ENCODE peak calls at places on chromosomes 12 and 14, in four cellular contexts. One of them, this sample, is unnamed.
A peak's percentile ranks its signal among the peaks of the same experiment; 100 is the strongest.

GRCh38 chr12:880656-881055 is 68.8 kb downstream of the RAD52 start:
- DNase-seq in GM12878: no peak
- DNase-seq in WTC11: no peak
- DNase-seq in HepG2: no peak
- DNase-seq in this sample: no peak

GRCh38 chr12:109944975-109945374 is 44.9 kb downstream of the TCHP start:
- DNase-seq in GM12878: no peak
- DNase-seq in WTC11: peak; percentile 78
- DNase-seq in HepG2: peak; percentile 58
- DNase-seq in this sample: no peak

GRCh38 chr14:77053046-77053841 is 24.7 kb upstream of the IRF2BPL start:
- DNase-seq in GM12878: no peak
- DNase-seq in WTC11: peak; percentile 92
- DNase-seq in HepG2: peak; percentile 70
- DNase-seq in this sample: peak; percentile 77

GRCh38 chr14:71243697-71244096 is 336.4 kb downstream of the PCNX1 start:
- DNase-seq in GM12878: no peak
- DNase-seq in WTC11: no peak
- DNase-seq in HepG2: no peak
- DNase-seq in this sample: no peak

GRCh38 chr12:26425587-26426260 is 230.4 kb downstream of the SSPN start:
- DNase-seq in GM12878: no peak
- DNase-seq in WTC11: no peak
- DNase-seq in HepG2: no peak
- DNase-seq in this sample: no peak

GRCh38 chr12:100279159-100279558 is 12.2 kb downstream of the SCYL2 start:
- DNase-seq in GM12878: no peak
- DNase-seq in WTC11: peak; percentile 23
- DNase-seq in HepG2: no peak
- DNase-seq in this sample: no peak

GRCh38 chr14:77409131-77409533 is 14.2 kb downstream of the NOXRED1 start:
- DNase-seq in GM12878: no peak
- DNase-seq in WTC11: peak; percentile 20
- DNase-seq in HepG2: peak; percentile 41
- DNase-seq in this sample: no peak

GRCh38 chr12:102483466-102483865 is 3.1 kb upstream of the IGF1 start:
- DNase-seq in GM12878: peak; percentile 72
- DNase-seq in WTC11: no peak
- DNase-seq in HepG2: no peak
- DNase-seq in this sample: no peak

GRCh38 chr14:99267871-99268775 is 3.9 kb downstream of the BCL11B start:
- DNase-seq in GM12878: no peak
- DNase-seq in WTC11: no peak
- DNase-seq in HepG2: no peak
- DNase-seq in this sample: no peak

GRCh38 chr14:88004637-88005036 is 298 bp upstream of the GPR65 start:
- DNase-seq in GM12878: no peak
- DNase-seq in WTC11: no peak
- DNase-seq in HepG2: no peak
- DNase-seq in this sample: no peak

GRCh38 chr12:24861751-24862575 is 86.9 kb downstream of the BCAT1 start:
- DNase-seq in GM12878: no peak
- DNase-seq in WTC11: no peak
- DNase-seq in HepG2: peak; percentile 51
- DNase-seq in this sample: no peak

GRCh38 chr14:93957333-93957710 is 19.0 kb downstream of the ASB2 start:
- DNase-seq in GM12878: no peak
- DNase-seq in WTC11: no peak
- DNase-seq in HepG2: no peak
- DNase-seq in this sample: no peak

GRCh38 chr12:53044896-53045571 is 4.8 kb upstream of the TNS2 start:
- DNase-seq in GM12878: no peak
- DNase-seq in WTC11: no peak
- DNase-seq in HepG2: no peak
- DNase-seq in this sample: no peak

GRCh38 chr12:56120158-56120846 is 2.2 kb downstream of the ZC3H10 start:
- DNase-seq in GM12878: no peak
- DNase-seq in WTC11: no peak
- DNase-seq in HepG2: no peak
- DNase-seq in this sample: peak; percentile 44

GRCh38 chr14:52220924-52221802 is 46.3 kb upstream of the PTGDR start:
- DNase-seq in GM12878: no peak
- DNase-seq in WTC11: no peak
- DNase-seq in HepG2: no peak
- DNase-seq in this sample: no peak

GRCh38 chr12:88036368-88036965 is 7.3 kb upstream of the C12orf50 start:
- DNase-seq in GM12878: no peak
- DNase-seq in WTC11: no peak
- DNase-seq in HepG2: no peak
- DNase-seq in this sample: no peak

GRCh38 chr14:52783211-52783610 is 8.2 kb downstream of the GNPNAT1 start:
- DNase-seq in GM12878: no peak
- DNase-seq in WTC11: no peak
- DNase-seq in HepG2: no peak
- DNase-seq in this sample: no peak

GRCh38 chr14:84343637-84344036 is 1186.3 kb upstream of the FLRT2 start:
- DNase-seq in GM12878: no peak
- DNase-seq in WTC11: no peak
- DNase-seq in HepG2: no peak
- DNase-seq in this sample: no peak

GRCh38 chr12:54052745-54053624 is 650 bp upstream of the HOXC4 start:
- DNase-seq in GM12878: peak; percentile 68
- DNase-seq in WTC11: peak; percentile 50
- DNase-seq in HepG2: no peak
- DNase-seq in this sample: no peak

GRCh38 chr12:76265424-76266180 is 82.6 kb downstream of the BBS10 start:
- DNase-seq in GM12878: no peak
- DNase-seq in WTC11: no peak
- DNase-seq in HepG2: no peak
- DNase-seq in this sample: no peak

GRCh38 chr14:90732142-90732541 is 84.1 kb downstream of the TTC7B start:
- DNase-seq in GM12878: no peak
- DNase-seq in WTC11: no peak
- DNase-seq in HepG2: no peak
- DNase-seq in this sample: no peak

GRCh38 chr14:99597911-99598600 is 6.0 kb downstream of the CCDC85C start:
- DNase-seq in GM12878: no peak
- DNase-seq in WTC11: no peak
- DNase-seq in HepG2: no peak
- DNase-seq in this sample: no peak

GRCh38 chr14:105316563-105316941 is 2.0 kb downstream of the PACS2 start:
- DNase-seq in GM12878: no peak
- DNase-seq in WTC11: no peak
- DNase-seq in HepG2: no peak
- DNase-seq in this sample: no peak

GRCh38 chr14:105315941-105316562 is 1.5 kb downstream of the PACS2 start:
- DNase-seq in GM12878: no peak
- DNase-seq in WTC11: no peak
- DNase-seq in HepG2: no peak
- DNase-seq in this sample: no peak

GRCh38 chr14:105316968-105317498 is 2.5 kb downstream of the PACS2 start:
- DNase-seq in GM12878: no peak
- DNase-seq in WTC11: no peak
- DNase-seq in HepG2: no peak
- DNase-seq in this sample: no peak

GRCh38 chr14:105315211-105315721 is 718 bp downstream of the PACS2 start:
- DNase-seq in GM12878: no peak
- DNase-seq in WTC11: peak; percentile 57
- DNase-seq in HepG2: peak; percentile 41
- DNase-seq in this sample: no peak

GRCh38 chr14:105317546-105317945 is 3.0 kb downstream of the PACS2 start:
- DNase-seq in GM12878: no peak
- DNase-seq in WTC11: no peak
- DNase-seq in HepG2: no peak
- DNase-seq in this sample: no peak
- TF ChIP-seq ETV6 in GM12878: no peak
- TF ChIP-seq ETV6 in WTC11: no peak
- TF ChIP-seq ETV6 in HepG2: no peak
- TF ChIP-seq ETV6 in this sample: no peak

GRCh38 chr12:92993259-92993658 is 64.2 kb upstream of the EEA1 start:
- DNase-seq in GM12878: no peak
- DNase-seq in WTC11: no peak
- DNase-seq in HepG2: no peak
- DNase-seq in this sample: no peak

GRCh38 chr12:92995258-92995905 is 66.3 kb upstream of the EEA1 start:
- DNase-seq in GM12878: peak; percentile 87
- DNase-seq in WTC11: no peak
- DNase-seq in HepG2: no peak
- DNase-seq in this sample: no peak

GRCh38 chr12:92989715-92990484 is 60.8 kb upstream of the EEA1 start:
- DNase-seq in GM12878: no peak
- DNase-seq in WTC11: no peak
- DNase-seq in HepG2: peak; percentile 66
- DNase-seq in this sample: no peak

GRCh38 chr12:92991134-92991533 is 62.0 kb upstream of the EEA1 start:
- DNase-seq in GM12878: no peak
- DNase-seq in WTC11: no peak
- DNase-seq in HepG2: no peak
- DNase-seq in this sample: no peak

DNA sequence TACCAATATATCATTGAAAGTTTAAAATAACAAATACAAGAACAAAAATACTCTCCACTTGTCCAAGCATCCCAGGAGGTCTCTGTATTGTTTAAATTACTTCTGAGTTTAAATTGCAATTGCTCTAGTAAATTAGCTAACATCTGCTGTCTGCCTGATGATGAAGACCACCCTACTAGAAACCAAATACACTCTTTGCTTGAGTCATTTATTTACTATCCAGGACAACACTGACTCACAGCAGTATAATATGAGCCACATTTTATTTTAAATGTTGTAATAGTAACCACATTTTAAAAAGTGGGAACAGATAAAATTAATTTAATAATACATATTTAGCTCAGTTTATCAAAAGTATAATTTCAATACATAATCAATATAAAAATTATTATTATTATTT is 62.9 kb upstream of the EEA1 start:
- DNase-seq in GM12878: no peak
- DNase-seq in WTC11: no peak
- DNase-seq in HepG2: no peak
- DNase-seq in this sample: no peak
- TF ChIP-seq ETV6 in GM12878: no peak
- TF ChIP-seq ETV6 in WTC11: no peak
- TF ChIP-seq ETV6 in HepG2: no peak
- TF ChIP-seq ETV6 in this sample: no peak

DNA sequence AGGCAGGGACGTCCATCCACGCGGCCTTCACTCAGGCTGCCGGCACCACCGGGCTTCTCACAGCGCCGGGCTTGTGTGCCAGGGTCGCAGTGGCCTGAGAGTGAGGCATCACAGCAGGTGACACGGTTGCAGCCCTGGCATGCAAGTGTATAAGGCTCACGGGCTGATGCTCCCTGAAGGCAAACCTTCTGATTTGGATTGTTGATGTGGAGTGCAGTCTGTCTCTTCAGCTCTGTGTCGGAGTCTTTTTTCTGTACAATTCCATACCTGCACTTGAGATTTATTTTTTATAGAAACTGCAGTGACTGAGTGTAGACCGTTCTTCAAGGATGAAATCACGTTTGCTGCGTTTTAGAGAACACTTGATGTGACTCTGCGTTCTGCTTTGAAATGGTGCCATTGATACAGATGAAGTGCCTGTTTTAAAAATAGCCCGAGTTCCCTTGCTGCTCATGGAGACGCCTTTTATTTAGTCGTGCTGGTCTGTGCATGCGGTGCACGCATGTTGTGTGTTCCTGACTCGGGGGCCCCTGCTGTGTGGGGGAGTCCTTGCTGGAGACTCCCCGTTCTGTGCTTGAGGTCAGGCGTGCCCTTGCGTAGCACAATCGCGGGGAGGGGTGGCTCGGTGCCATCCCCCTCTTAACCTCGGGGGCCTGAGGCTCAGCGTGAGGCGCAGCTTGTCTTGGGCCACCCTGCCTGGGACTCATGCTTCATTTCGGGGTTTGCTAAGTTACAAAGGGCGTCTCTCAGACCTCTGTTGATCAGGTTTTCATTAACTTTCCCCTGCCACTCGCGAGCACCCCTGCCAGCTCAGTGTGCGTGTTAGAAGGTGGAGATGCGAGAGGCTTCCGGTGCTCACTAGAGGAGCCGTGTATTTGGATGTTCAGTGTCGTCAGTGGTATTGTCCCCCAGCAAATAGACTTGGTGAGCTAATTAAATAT is 21.6 kb upstream of the AMN start:
- DNase-seq in GM12878: no peak
- DNase-seq in WTC11: no peak
- DNase-seq in HepG2: no peak
- DNase-seq in this sample: no peak
- TF ChIP-seq ETV6 in GM12878: no peak
- TF ChIP-seq ETV6 in WTC11: no peak
- TF ChIP-seq ETV6 in HepG2: no peak
- TF ChIP-seq ETV6 in this sample: no peak

DNA sequence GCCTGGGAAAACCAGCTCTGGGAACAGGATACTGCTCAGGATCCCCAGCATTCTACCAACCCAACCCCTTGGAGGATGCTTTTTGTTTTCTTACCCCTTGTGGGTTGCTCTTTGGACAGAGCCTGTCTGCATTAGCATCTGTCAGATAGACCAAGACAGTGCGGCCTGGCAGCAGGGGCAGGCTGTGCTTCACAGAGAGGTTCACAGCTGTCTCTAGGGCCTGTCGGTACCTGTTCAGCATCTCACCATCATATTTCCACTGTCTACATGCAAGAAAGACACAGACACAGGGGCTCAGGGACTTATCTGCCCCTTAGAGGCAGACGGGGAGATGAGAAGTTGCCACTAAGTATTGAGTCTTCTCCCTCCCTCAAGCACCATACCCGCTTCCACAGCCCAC is 21.8 kb downstream of the TEP1 start:
- DNase-seq in GM12878: no peak
- DNase-seq in WTC11: no peak
- DNase-seq in HepG2: no peak
- DNase-seq in this sample: no peak
- TF ChIP-seq ETV6 in GM12878: no peak
- TF ChIP-seq ETV6 in WTC11: no peak
- TF ChIP-seq ETV6 in HepG2: no peak
- TF ChIP-seq ETV6 in this sample: no peak